ENCODE peak calls at places on chromosome 12, in five cellular contexts. T, X, W, H and P are unnamed samples.

GRCh38 chr12:121190523-121191031 is 19.4 kb upstream of the P2RX4 start:
- DNase-seq in W (no peak), X (no peak), T (peak; percentile 54), H (peak; percentile 61), P (peak; percentile 35)

GRCh38 chr12:106982229-106982628 is 4.7 kb downstream of the MTERF2 start:
- DNase-seq in X (no peak), T (no peak), H (no peak), W (no peak), P (no peak)

GRCh38 chr12:24808651-24809050 is 140.2 kb downstream of the BCAT1 start:
- DNase-seq in X (no peak), H (no peak), W (no peak), T (no peak), P (no peak)

GRCh38 chr12:2113501-2113912 is 60.7 kb downstream of the CACNA1C start:
- DNase-seq in X (peak; percentile 39), H (no peak), T (no peak), W (no peak), P (no peak)

GRCh38 chr12:26783791-26784379 is 49.1 kb downstream of the ITPR2 start:
- DNase-seq in W (no peak), X (no peak), H (no peak), T (no peak), P (no peak)

GRCh38 chr12:40689576-40689975 is 2.7 kb upstream of the CNTN1 start:
- DNase-seq in H (no peak), T (no peak), X (no peak), W (no peak), P (no peak)

GRCh38 chr12:113670742-113671141 is 199.1 kb upstream of the LHX5 start:
- DNase-seq in X (no peak), T (no peak), W (no peak), H (no peak), P (no peak)

GRCh38 chr12:70692681-70693288 is 55.6 kb upstream of the PTPRB start:
- DNase-seq in W (no peak), X (no peak), H (peak; percentile 63), T (no peak), P (no peak)

GRCh38 chr12:51631591-51631990 is 40.6 kb downstream of the SCN8A start:
- DNase-seq in X (no peak), T (peak; percentile 33), H (peak; percentile 69), W (no peak), P (peak; percentile 8)

GRCh38 chr12:123062682-123063426 is 82.4 kb downstream of the ARL6IP4 start:
- DNase-seq in X (peak; percentile 79), W (no peak), T (peak; percentile 61), H (peak; percentile 89), P (peak; percentile 74)

GRCh38 chr12:115506822-115507629 is 770.5 kb downstream of the MED13L start:
- DNase-seq in T (no peak), W (no peak), H (no peak), X (peak; percentile 42), P (no peak)

GRCh38 chr12:69898236-69898635 is 73.2 kb downstream of the MYRFL start:
- DNase-seq in X (no peak), H (peak; percentile 88), W (no peak), T (no peak), P (no peak)

GRCh38 chr12:120361506-120362208 is 7.3 kb downstream of the MSI1 start:
- DNase-seq in H (peak; percentile 71), X (peak; percentile 54), W (peak; percentile 82), T (no peak), P (peak; percentile 91)

GRCh38 chr12:25648460-25648859 is 95.4 kb upstream of the LMNTD1 start:
- DNase-seq in X (no peak), T (peak; percentile 64), W (peak; percentile 7), H (peak; percentile 40), P (peak; percentile 66)